ENCODE peak calls at places on chromosomes 16 and 17, in ten cellular contexts. Q, F, E, J, G, P, Z, R, I and O are unnamed samples.

GRCh38 chr17:15516150-15516549 is 47.1 kb downstream of the TVP23C start:
- DNase-seq in P (no peak), Q (no peak), Z (no peak), R (no peak), E (no peak), I (no peak), F (no peak), J (peak; percentile 75), G (no peak), O (no peak)

GRCh38 chr17:31392856-31393748 is 1.6 kb downstream of the RAB11FIP4 start:
- DNase-seq in R (peak; percentile 28), Z (no peak), Q (peak; percentile 10), I (no peak), J (no peak), E (no peak), F (no peak), G (peak; percentile 19), P (no peak), O (no peak)

GRCh38 chr16:55284718-55285099 is 39.3 kb upstream of the IRX6 start:
- DNase-seq in R (no peak), E (no peak), G (no peak), J (no peak), Z (no peak), Q (no peak), I (no peak), F (no peak), P (no peak), O (no peak)

GRCh38 chr17:33113281-33114010 is 121.8 kb downstream of the SPACA3 start:
- DNase-seq in G (no peak), Z (no peak), E (no peak), J (peak; percentile 2), I (no peak), P (peak; percentile 28), Q (no peak), R (no peak), F (no peak), O (no peak)

GRCh38 chr16:22635801-22636200 is 125.1 kb downstream of the NPIPB5 start:
- DNase-seq in Q (no peak), J (no peak), F (no peak), G (no peak), Z (no peak), R (no peak), E (no peak), P (no peak), I (no peak), O (no peak)

GRCh38 chr17:57533684-57534305 is 211.3 kb downstream of the CCDC182 start:
- DNase-seq in Z (no peak), P (no peak), G (peak; percentile 26), R (no peak), J (no peak), E (no peak), Q (no peak), F (no peak), I (no peak), O (no peak)

GRCh38 chr16:14961405-14962186 is 13.2 kb upstream of the PDXDC1 start:
- DNase-seq in Z (no peak), J (no peak), Q (no peak), F (no peak), R (no peak), G (no peak), P (no peak), I (no peak), E (no peak), O (no peak)

GRCh38 chr17:7478276-7479138 is 924 bp downstream of the ZBTB4 start:
- DNase-seq in P (peak; percentile 76), J (peak; percentile 18), G (peak; percentile 83), Q (peak; percentile 55), R (peak; percentile 81), I (no peak), E (peak; percentile 68), F (peak; percentile 67), Z (peak; percentile 63), O (no peak)

GRCh38 chr17:910503-911194 is 68.9 kb downstream of the NXN start:
- DNase-seq in R (no peak), I (no peak), Q (no peak), Z (no peak), P (no peak), G (no peak), J (no peak), E (no peak), F (no peak), O (no peak)

GRCh38 chr17:75703191-75703590 is 18.1 kb upstream of the ITGB4 start:
- DNase-seq in J (no peak), F (no peak), Q (no peak), Z (no peak), I (no peak), P (no peak), G (no peak), E (no peak), R (no peak), O (no peak)
- H3K36me3 ChIP-seq in J (peaks cover 75% of the 10 kb centered on the region), F (peaks cover 91% of the 10 kb centered on the region), Q (peaks cover 95% of the 10 kb centered on the region), Z (no peaks in the 10 kb centered on the region), I (peaks cover 86% of the 10 kb centered on the region), P (peaks cover 74% of the 10 kb centered on the region), G (no peaks in the 10 kb centered on the region), E (peaks cover 11% of the 10 kb centered on the region), R (peaks cover 93% of the 10 kb centered on the region), O (peaks cover 83% of the 10 kb centered on the region)

GRCh38 chr16:78102865-78103264 is 3.4 kb downstream of the WWOX start:
- DNase-seq in Z (no peak), G (no peak), J (no peak), P (no peak), I (no peak), E (no peak), F (no peak), Q (no peak), R (no peak), O (no peak)

GRCh38 chr16:78102122-78102660 is 2.7 kb downstream of the WWOX start:
- DNase-seq in Q (no peak), P (peak; percentile 31), R (no peak), E (no peak), F (no peak), Z (no peak), J (no peak), I (no peak), G (no peak), O (no peak)

GRCh38 chr16:78106659-78107058 is 7.2 kb downstream of the WWOX start:
- DNase-seq in F (no peak), Q (no peak), E (no peak), R (no peak), Z (no peak), G (no peak), J (no peak), I (no peak), P (no peak), O (no peak)

GRCh38 chr16:78108451-78108850 is 9.0 kb downstream of the WWOX start:
- DNase-seq in I (no peak), P (no peak), E (no peak), G (no peak), Q (no peak), R (no peak), Z (no peak), J (no peak), F (no peak), O (no peak)

DNA sequence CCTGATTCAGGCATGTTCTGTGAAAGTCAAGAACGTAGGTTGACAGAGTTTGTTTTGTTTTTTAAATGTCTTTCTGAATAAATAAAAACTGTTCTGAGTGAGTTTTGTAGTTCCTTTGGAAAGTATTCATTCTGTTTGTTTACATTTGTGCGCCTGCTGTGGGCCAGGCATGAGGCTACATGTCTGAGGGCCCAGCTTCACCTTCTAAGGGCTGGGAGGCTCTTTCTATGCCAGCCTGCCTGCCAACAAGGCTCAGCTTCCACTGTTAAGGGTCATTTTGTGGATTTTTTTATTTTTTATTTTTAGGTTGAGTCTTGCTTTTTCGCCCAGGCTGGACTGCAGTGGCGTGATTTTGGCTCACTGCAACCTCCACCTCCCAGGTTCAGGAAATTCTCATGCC is 6.1 kb downstream of the WWOX start:
- DNase-seq in Z (no peak), P (no peak), J (no peak), G (no peak), Q (no peak), E (no peak), I (no peak), F (no peak), R (no peak), O (no peak)
- H3K27ac ChIP-seq in Z (no peak overlapping the region), P (no peak overlapping the region), J (no peak overlapping the region), G (no peak overlapping the region), Q (no peak overlapping the region), E (no peak overlapping the region), I (no peak overlapping the region), F (no peak overlapping the region), R (peak overlapping the region; percentile 72), O (peak overlapping the region; percentile 4)

GRCh38 chr17:77428901-77429734 is 288.3 kb downstream of the SEC14L1 start:
- DNase-seq in I (no peak), Z (no peak), F (no peak), Q (no peak), E (no peak), J (no peak), P (no peak), G (no peak), R (no peak), O (no peak)

GRCh38 chr17:77428020-77428781 is 287.4 kb downstream of the SEC14L1 start:
- DNase-seq in I (no peak), J (no peak), E (no peak), Z (no peak), R (no peak), P (no peak), G (no peak), F (no peak), Q (no peak), O (no peak)

GRCh38 chr17:77427471-77427991 is 286.8 kb downstream of the SEC14L1 start:
- DNase-seq in E (peak; percentile 68), J (peak; percentile 89), Z (peak; percentile 90), Q (no peak), P (no peak), R (peak; percentile 89), G (peak; percentile 86), F (peak; percentile 47), I (no peak), O (no peak)

GRCh38 chr17:77429985-77430752 is 289.4 kb downstream of the SEC14L1 start:
- DNase-seq in Q (peak; percentile 85), F (peak; percentile 82), G (peak; percentile 94), J (peak; percentile 99), E (peak; percentile 92), R (peak; percentile 98), Z (peak; percentile 98), I (peak; percentile 90), P (peak; percentile 78), O (peak; percentile 91)

DNA sequence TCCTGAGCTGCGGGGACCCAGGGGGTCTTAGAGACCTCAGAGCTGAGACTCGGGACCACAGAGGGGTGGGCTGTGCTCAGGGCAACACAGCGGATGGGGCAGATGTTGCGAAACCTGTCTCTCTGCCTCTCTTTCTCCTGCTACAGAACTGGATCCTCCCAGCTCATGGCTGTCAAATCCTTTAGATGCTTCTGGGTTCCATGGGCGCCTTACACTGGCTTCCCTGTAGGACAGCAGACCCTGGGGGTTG is 288.9 kb downstream of the SEC14L1 start:
- DNase-seq in E (no peak), G (no peak), F (no peak), Q (no peak), Z (no peak), R (no peak), I (no peak), J (no peak), P (no peak), O (no peak)
- H3K36me3 ChIP-seq in E (no peaks in the 10 kb centered on the region), G (no peaks in the 10 kb centered on the region), F (peaks cover 2% of the 10 kb centered on the region), Q (peaks cover 11% of the 10 kb centered on the region), Z (no peaks in the 10 kb centered on the region), R (no peaks in the 10 kb centered on the region), I (no peaks in the 10 kb centered on the region), J (peaks cover 7% of the 10 kb centered on the region), P (no peaks in the 10 kb centered on the region), O (no peaks in the 10 kb centered on the region)

DNA sequence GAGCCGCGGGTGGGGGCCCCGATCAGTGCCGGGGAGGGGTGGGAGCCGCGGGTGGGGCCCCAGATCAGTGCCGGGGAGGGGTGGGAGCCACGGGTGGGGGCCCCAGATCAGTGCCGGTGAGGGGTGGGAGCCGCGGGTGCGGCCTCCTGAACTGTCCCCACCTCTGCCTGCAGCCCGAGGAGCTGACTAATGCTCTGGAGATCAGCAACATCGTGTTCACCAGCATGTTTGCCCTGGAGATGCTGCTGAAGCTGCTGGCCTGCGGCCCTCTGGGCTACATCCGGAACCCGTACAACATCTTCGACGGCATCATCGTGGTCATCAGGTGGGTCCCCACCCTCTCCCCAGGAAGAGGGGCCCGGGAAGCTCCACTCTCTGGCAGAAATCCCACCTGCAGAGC is 20.1 kb downstream of the TPSG1 start:
- DNase-seq in F (no peak), I (no peak), E (no peak), Q (no peak), J (no peak), P (no peak), G (no peak), Z (no peak), R (no peak), O (no peak)
- H3K27ac ChIP-seq in F (no peak overlapping the region), I (no peak overlapping the region), E (no peak overlapping the region), Q (no peak overlapping the region), J (no peak overlapping the region), P (no peak overlapping the region), G (no peak overlapping the region), Z (no peak overlapping the region), R (no peak overlapping the region), O (no peak overlapping the region)